ENCODE peak calls at places on chromosomes 6 and 20, in four cellular contexts. O is RWPE2, Q is prostate gland, E is GM23338. N is an unnamed sample. For H3K36me3, the result is how much of the 10 kb centered on the place peaks cover.

GRCh38 chr20:53941680-53942079 is 128.7 kb downstream of the BCAS1 start:
- DNase-seq in O (no peak), Q (no peak), E (no peak), N (no peak)

GRCh38 chr6:35202066-35202546 is 11.7 kb upstream of the SCUBE3 start:
- DNase-seq in O (no peak), Q (peak), E (peak), N (no peak)

GRCh38 chr20:20614391-20614790 is 98.1 kb downstream of the RALGAPA2 start:
- DNase-seq in O (no peak), Q (no peak), E (no peak), N (no peak)

GRCh38 chr6:28258877-28259777 is at the start of gene NKAPL:
- DNase-seq in O (no peak), Q (no peak), E (peak), N (no peak)

GRCh38 chr6:42140051-42140450 is 2.4 kb downstream of the C6orf132 start:
- DNase-seq in O (peak), Q (no peak), E (no peak), N (no peak)

GRCh38 chr6:96478695-96479094 is 42.9 kb upstream of the UFL1 start:
- DNase-seq in O (no peak), Q (no peak), E (no peak), N (no peak)

GRCh38 chr6:6998194-6998569 is 109.6 kb upstream of the RREB1 start:
- DNase-seq in O (no peak), Q (no peak), E (peak), N (no peak)

GRCh38 chr20:6104493-6105188 is 18.2 kb downstream of the FERMT1 start:
- DNase-seq in O (no peak), Q (no peak), E (no peak), N (no peak)

GRCh38 chr6:160333101-160333500 is 15.1 kb upstream of the SLC22A3 start:
- DNase-seq in O (no peak), Q (no peak), E (no peak), N (no peak)

GRCh38 chr6:77786935-77787629 is 134.2 kb downstream of the MEI4 start:
- DNase-seq in O (no peak), Q (no peak), E (peak), N (no peak)

GRCh38 chr6:37612475-37612874 is 85.2 kb downstream of the MDGA1 start:
- DNase-seq in O (no peak), Q (no peak), E (no peak), N (no peak)

GRCh38 chr6:12923644-12924235 is 207.2 kb downstream of the PHACTR1 start:
- DNase-seq in O (no peak), Q (no peak), E (no peak), N (no peak)

GRCh38 chr20:60071965-60072364 is 113.7 kb downstream of the CDH26 start:
- DNase-seq in O (peak), Q (no peak), E (no peak), N (no peak)

GRCh38 chr6:134813146-134813545 is 136.8 kb downstream of the ALDH8A1 start:
- DNase-seq in O (no peak), Q (no peak), E (no peak), N (no peak)

GRCh38 chr6:169328112-169328801 is 74.6 kb upstream of the THBS2 start:
- DNase-seq in O (no peak), Q (no peak), E (no peak), N (no peak)

GRCh38 chr20:54980321-54980960 is 505.0 kb downstream of the DOK5 start:
- DNase-seq in O (no peak), Q (no peak), E (peak), N (no peak)

GRCh38 chr6:35905841-35906498 is 14.9 kb downstream of the SRPK1 start:
- DNase-seq in O (no peak), Q (no peak), E (no peak), N (no peak)

GRCh38 chr6:33984466-33985332 is 161.2 kb downstream of the GRM4 start:
- DNase-seq in O (no peak), Q (no peak), E (no peak), N (no peak)

GRCh38 chr6:168035098-168035660 is 37.7 kb downstream of the KIF25 start:
- DNase-seq in O (no peak), Q (peak), E (peak), N (no peak)

GRCh38 chr6:14026831-14027539 is 90.6 kb upstream of the CD83 start:
- DNase-seq in O (no peak), Q (no peak), E (no peak), N (no peak)

GRCh38 chr6:3755637-3756515 is 4.4 kb upstream of the PXDC1 start:
- DNase-seq in O (no peak), Q (no peak), E (peak), N (no peak)

GRCh38 chr6:7813704-7814103 is 87.8 kb downstream of the BMP6 start:
- DNase-seq in O (no peak), Q (no peak), E (peak), N (no peak)

GRCh38 chr6:140101818-140102217 is 727.4 kb upstream of the CITED2 start:
- DNase-seq in O (no peak), Q (no peak), E (no peak), N (no peak)

GRCh38 chr6:165843121-165843520 is 180.1 kb upstream of the PDE10A start:
- DNase-seq in O (no peak), Q (no peak), E (peak), N (no peak)

GRCh38 chr20:17565164-17565845 is 4.6 kb upstream of the DSTN start:
- DNase-seq in O (no peak), Q (no peak), E (no peak), N (no peak)

GRCh38 chr6:159061805-159062563 is 17.2 kb upstream of the TAGAP start:
- DNase-seq in O (no peak), Q (no peak), E (no peak), N (no peak)

GRCh38 chr6:158069800-158070195 is 88.1 kb downstream of the SYNJ2 start:
- DNase-seq in O (no peak), Q (no peak), E (no peak), N (no peak)

GRCh38 chr6:2760882-2761842 is 4.0 kb upstream of the WRNIP1 start:
- DNase-seq in O (no peak), Q (no peak), E (peak), N (no peak)

GRCh38 chr6:18978330-18979128 is 591.4 kb downstream of the RNF144B start:
- DNase-seq in O (no peak), Q (peak), E (peak), N (no peak)

GRCh38 chr6:105981002-105981887 is 104.9 kb upstream of the PRDM1 start:
- DNase-seq in O (no peak), Q (no peak), E (peak), N (no peak)

GRCh38 chr6:90701146-90701781 is 114.4 kb upstream of the MAP3K7 start:
- DNase-seq in O (no peak), Q (no peak), E (peak), N (no peak)

GRCh38 chr6:90072961-90073464 is 178.7 kb downstream of the GJA10 start:
- DNase-seq in O (no peak), Q (no peak), E (no peak), N (no peak)

GRCh38 chr6:147667082-147667481 is 158.6 kb downstream of the SAMD5 start:
- DNase-seq in O (no peak), Q (no peak), E (no peak), N (no peak)

DNA sequence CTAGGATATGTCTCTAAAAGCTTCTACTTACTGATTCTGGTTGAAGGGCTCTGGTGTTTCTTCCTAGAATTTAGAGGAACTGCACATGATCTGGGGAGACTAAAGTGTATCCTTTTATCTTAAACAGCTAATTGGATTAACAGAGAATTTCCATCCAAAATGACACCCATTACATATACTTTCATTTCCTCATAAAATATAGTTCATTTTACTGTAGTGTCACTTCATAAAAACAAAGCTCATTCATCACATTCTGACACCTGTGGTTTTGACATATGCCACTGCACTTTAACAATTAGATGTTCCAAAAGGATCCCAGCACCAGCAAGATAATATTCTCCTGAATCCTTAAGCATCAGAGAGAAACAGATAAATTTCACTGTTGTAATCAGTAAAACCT is 175.1 kb upstream of the BMP5 start:
- DNase-seq in O (no peak), Q (no peak), E (no peak), N (no peak)
- H3K36me3 ChIP-seq in O (under half), Q (under half), E (under half), N (under half)

GRCh38 chr6:63267046-63267445 is 52.7 kb downstream of the LGSN start:
- DNase-seq in O (no peak), Q (no peak), E (no peak), N (no peak)

GRCh38 chr6:63272397-63272796 is 47.4 kb downstream of the LGSN start:
- DNase-seq in O (no peak), Q (no peak), E (peak), N (no peak)

GRCh38 chr6:63267828-63268227 is 52.0 kb downstream of the LGSN start:
- DNase-seq in O (no peak), Q (no peak), E (no peak), N (no peak)

GRCh38 chr6:63268574-63268973 is 51.2 kb downstream of the LGSN start:
- DNase-seq in O (no peak), Q (no peak), E (no peak), N (no peak)

GRCh38 chr6:63269470-63269869 is 50.3 kb downstream of the LGSN start:
- DNase-seq in O (no peak), Q (no peak), E (no peak), N (no peak)
- H3K36me3 ChIP-seq in O (under half), Q (under half), E (under half), N (under half)

GRCh38 chr20:1851396-1851795 is 43.8 kb upstream of the SIRPA start:
- DNase-seq in O (no peak), Q (no peak), E (no peak), N (no peak)
- H3K36me3 ChIP-seq in O (under half), Q (under half), E (under half), N (under half)

DNA sequence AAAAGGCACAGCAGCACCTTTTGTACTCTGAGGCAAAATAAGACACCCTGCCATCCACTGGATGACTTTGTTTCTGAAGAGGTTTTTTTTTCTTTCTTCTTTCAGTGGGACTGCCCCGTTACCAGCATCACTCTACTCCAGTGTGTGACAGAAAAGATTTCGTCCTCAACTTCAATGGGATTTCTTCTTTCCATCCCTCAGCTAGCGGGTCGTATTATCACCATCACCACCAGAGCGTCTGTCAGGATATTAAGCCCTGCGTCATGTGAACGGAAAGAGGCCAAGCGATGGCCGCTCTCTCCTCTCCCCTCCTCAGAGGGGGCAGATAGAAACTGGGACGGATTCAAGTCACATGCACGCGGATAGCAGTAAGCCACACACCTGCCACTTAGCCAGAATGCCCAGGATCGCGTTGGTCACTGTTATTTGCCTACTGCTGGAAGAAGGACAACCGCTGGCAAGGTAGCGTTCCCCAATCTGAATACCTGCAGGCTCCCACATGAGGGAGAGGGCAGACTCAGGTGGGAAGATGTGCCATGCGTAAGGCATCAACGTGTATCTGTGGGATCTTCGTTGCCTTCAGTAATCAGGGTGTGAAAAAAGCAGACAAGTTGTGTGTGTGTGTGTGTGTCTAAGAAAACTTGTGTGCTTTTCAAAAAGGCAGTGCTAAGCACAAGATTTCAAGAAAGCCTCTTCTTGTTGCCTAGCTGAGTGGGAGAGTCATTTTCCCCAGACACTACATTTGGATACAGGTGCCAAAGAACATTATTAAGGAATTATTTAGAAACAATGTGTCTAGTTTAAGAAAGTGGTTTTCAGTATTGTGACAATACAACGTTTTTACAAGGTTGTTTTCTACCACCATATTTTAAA is 5.5 kb downstream of the FOXF2 start:
- DNase-seq in O (no peak), Q (no peak), E (peak), N (no peak)
- H3K36me3 ChIP-seq in O (under half), Q (under half), E (under half), N (under half)

GRCh38 chr20:47356220-47356525 is 326 bp downstream of the ZMYND8 start:
- DNase-seq in O (no peak), Q (no peak), E (no peak), N (no peak)
- H3K36me3 ChIP-seq in O (under half), Q (under half), E (under half), N (under half)

DNA sequence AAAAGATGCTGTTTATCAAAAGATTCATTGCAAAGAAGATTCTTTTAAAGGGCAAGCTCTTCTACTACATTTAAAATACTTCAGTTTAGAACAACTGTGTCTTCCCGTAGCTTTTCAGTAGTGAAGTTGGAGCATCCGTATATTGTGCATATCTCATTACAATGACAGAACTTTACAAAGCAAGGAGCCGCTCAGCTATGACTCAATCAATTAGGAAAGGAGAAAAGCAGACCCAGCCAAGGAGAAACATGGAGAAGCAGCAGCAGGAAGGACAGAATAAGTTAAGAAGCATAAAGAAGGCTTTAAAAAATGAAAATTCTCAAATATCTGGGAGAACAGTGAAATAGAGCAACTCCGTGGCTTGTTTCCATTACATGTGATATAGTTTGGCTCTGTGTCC is 132.6 kb upstream of the SMLR1 start:
- DNase-seq in O (no peak), Q (no peak), E (no peak), N (no peak)
- H3K36me3 ChIP-seq in O (under half), Q (under half), E (under half), N (under half)

DNA sequence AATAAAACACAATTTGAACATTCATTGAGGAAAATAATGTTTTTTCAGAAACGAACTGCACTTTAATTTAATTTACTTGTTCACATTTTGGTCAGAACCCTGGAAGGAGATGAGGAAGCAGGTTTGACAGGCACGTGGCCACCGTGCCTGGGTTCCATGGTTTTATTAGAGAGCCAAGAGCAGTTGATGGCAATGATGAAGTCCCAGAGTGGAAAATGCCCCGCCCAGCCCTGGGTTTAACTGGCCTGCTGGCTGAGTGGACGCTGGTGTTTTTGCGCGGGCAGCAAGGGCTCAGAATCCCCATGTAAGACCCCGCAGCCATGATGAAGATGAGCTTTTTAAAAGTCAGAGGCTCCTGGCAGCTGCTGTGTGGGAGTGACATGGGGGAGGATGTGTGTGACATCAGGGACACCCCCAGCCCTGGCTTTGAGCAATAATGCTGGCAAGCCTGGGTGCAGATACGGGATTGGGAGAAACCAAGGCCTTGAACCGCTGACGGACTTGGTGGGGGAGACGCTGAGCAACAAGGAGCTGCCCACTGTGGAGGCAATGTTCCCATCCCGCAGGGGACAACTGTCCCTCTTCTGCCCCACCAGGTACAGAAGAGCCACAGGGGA is 33.0 kb upstream of the SLCO4A1 start:
- DNase-seq in O (peak), Q (no peak), E (no peak), N (no peak)
- H3K36me3 ChIP-seq in O (under half), Q (under half), E (under half), N (under half)

GRCh38 chr6:151425561-151425960 is 26.4 kb downstream of the RMND1 start:
- DNase-seq in O (no peak), Q (no peak), E (no peak), N (no peak)

GRCh38 chr6:151432650-151433049 is 19.3 kb downstream of the RMND1 start:
- DNase-seq in O (no peak), Q (no peak), E (no peak), N (no peak)

GRCh38 chr6:151430886-151431285 is 21.0 kb downstream of the RMND1 start:
- DNase-seq in O (no peak), Q (no peak), E (peak), N (no peak)

GRCh38 chr6:151431336-151431735 is 20.6 kb downstream of the RMND1 start:
- DNase-seq in O (no peak), Q (no peak), E (no peak), N (no peak)

GRCh38 chr6:151428336-151428735 is 23.6 kb downstream of the RMND1 start:
- DNase-seq in O (no peak), Q (no peak), E (no peak), N (no peak)
- H3K36me3 ChIP-seq in O (half or more), Q (under half), E (under half), N (under half)

DNA sequence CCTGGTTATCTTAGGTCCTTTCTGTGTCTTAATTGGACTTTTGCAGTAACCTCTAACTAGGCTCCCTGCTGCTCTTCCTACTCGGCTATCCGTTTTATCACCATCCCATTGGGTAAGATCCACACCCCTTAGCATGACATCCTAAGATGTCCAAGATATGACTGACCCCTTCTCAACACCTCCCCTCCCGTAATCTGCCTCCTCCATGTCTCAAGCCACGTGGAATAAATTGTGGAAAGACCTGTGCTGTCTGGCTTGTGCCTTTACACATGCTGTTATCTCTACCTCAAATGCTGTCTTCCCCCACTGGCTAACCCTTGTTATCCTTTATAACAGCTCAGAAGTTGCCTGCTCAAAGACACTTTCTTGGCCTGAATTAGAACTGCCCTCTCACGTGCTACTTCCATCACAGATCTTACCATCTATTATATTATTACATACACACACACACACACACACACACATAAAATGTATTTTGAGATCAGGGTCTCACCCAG is 26.5 kb downstream of the EIF2S2 start:
- DNase-seq in O (no peak), Q (no peak), E (no peak), N (no peak)
- H3K36me3 ChIP-seq in O (half or more), Q (under half), E (under half), N (half or more)